ENCODE peak calls at places on chromosome 18, in ten cellular contexts. F is GM23248, Q is tibial nerve, K is fibroblast of lung, H is neuronal stem cell, X is hepatocyte, D is psoas muscle, M is GM23338, L is lower lobe of right lung, E is heart left ventricle. Z is an unnamed sample. For H3K4me1, the result is how much of the 10 kb centered on the place peaks cover.

GRCh38 chr18:77230645-77231044 is 19.0 kb upstream of the GALR1 start:
- DNase-seq in F (no peak), X (no peak), D (no peak), E (no peak), L (no peak), M (no peak), H (no peak), Q (no peak), K (no peak), Z (no peak)

GRCh38 chr18:55252053-55252675 is 292.9 kb upstream of the CCDC68 start:
- DNase-seq in D (no peak), L (no peak), X (no peak), E (no peak), Q (no peak), H (no peak), F (peak), K (no peak), M (peak), Z (no peak)

GRCh38 chr18:24296273-24296672 is 101.4 kb downstream of the OSBPL1A start:
- DNase-seq in H (no peak), X (no peak), Q (no peak), F (no peak), M (no peak), E (no peak), D (no peak), K (peak), L (no peak), Z (no peak)

GRCh38 chr18:3972291-3972985 is 482.7 kb downstream of the DLGAP1 start:
- DNase-seq in X (no peak), H (peak), M (peak), L (no peak), Q (no peak), D (no peak), K (no peak), F (peak), E (no peak), Z (no peak)

GRCh38 chr18:67081866-67082265 is 434.7 kb downstream of the DSEL start:
- DNase-seq in K (no peak), Q (no peak), F (no peak), D (no peak), E (no peak), X (no peak), H (no peak), M (peak), L (no peak), Z (no peak)

GRCh38 chr18:5970032-5970431 is 74.7 kb upstream of the TMEM200C start:
- DNase-seq in X (peak), F (no peak), H (no peak), E (no peak), M (peak), Q (no peak), D (no peak), L (no peak), K (no peak), Z (no peak)

GRCh38 chr18:13474336-13474735 is 252.0 kb downstream of the FAM210A start:
- DNase-seq in D (no peak), F (no peak), X (no peak), L (no peak), M (no peak), K (no peak), E (no peak), Q (no peak), H (no peak), Z (no peak)

GRCh38 chr18:43539862-43540261 is 262.6 kb upstream of the SYT4 start:
- DNase-seq in M (no peak), L (no peak), D (no peak), Q (no peak), F (peak), H (no peak), K (no peak), X (no peak), E (no peak), Z (no peak)

GRCh38 chr18:12307251-12307736 is 747 bp upstream of the TUBB6 start:
- DNase-seq in K (peak), Q (peak), F (peak), H (peak), X (peak), E (peak), L (no peak), D (peak), M (peak), Z (peak)

GRCh38 chr18:3852321-3852720 is 402.3 kb downstream of the TGIF1 start:
- DNase-seq in M (peak), H (no peak), F (peak), Q (no peak), L (no peak), E (no peak), D (no peak), K (no peak), X (no peak), Z (no peak)

GRCh38 chr18:31129398-31130115 is 27.3 kb upstream of the DSC2 start:
- DNase-seq in X (no peak), H (no peak), D (no peak), Q (no peak), K (no peak), E (no peak), F (no peak), L (no peak), M (no peak), Z (no peak)

GRCh38 chr18:12317664-12318333 is 9.8 kb downstream of the TUBB6 start:
- DNase-seq in K (peak), X (no peak), M (no peak), E (no peak), D (no peak), H (no peak), L (no peak), Q (no peak), F (peak), Z (no peak)

GRCh38 chr18:12606592-12607315 is 51.2 kb downstream of the SPIRE1 start:
- DNase-seq in E (no peak), K (peak), M (no peak), L (no peak), H (no peak), F (peak), X (peak), Q (no peak), D (no peak), Z (no peak)

GRCh38 chr18:22044474-22045220 is 124.7 kb upstream of the GATA6 start:
- DNase-seq in L (no peak), E (no peak), K (no peak), Q (no peak), F (no peak), D (no peak), H (no peak), M (no peak), X (peak), Z (no peak)

DNA sequence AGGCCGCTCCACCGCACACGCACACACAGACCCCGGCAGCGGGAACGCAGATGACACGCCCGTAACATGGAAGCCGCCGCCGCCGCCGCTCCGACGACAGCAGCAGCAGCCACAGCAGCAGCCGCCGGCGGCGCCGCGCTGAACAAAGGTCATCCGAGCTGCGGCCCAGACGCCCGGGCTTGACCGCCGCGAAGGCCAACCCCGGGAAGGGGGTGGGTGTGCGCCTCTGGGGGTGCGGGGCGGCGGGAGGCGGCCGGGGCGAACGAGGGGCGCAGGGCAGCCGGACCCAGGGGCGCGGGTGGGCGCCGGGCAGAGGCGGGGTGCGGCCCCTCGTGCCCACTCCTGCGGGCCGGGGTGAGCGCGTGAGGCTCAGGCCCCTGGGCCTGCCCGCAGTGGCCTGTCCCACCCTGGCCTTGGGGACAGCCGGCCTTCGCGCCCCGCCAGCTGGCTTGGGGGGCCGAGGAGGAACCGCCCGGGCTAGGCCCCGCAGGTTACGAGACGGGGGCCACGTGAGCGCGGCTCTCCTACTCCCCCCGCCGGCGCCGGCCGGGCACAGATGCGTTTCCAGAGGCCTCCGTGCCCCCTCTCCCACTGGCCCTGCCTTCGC is 1.0 kb upstream of the ZNF532 start:
- DNase-seq in X (peak), E (peak), K (peak), M (peak), D (peak), F (peak), Q (no peak), H (peak), L (peak), Z (no peak)
- H3K4me1 ChIP-seq in X (half or more), E (half or more), K (under half), M (half or more), D (half or more), F (half or more), Q (under half), H (half or more), L (half or more), Z (half or more)

GRCh38 chr18:60873708-60874107 is 459.5 kb upstream of the CDH20 start:
- DNase-seq in F (no peak), Q (no peak), M (no peak), D (no peak), L (no peak), X (no peak), E (no peak), H (no peak), K (peak), Z (no peak)
- H3K4me1 ChIP-seq in F (under half), Q (under half), M (under half), D (under half), L (under half), X (under half), E (under half), H (under half), K (under half), Z (under half)

GRCh38 chr18:45106331-45106774 is 425.7 kb downstream of the SETBP1 start:
- DNase-seq in L (no peak), X (no peak), F (peak), K (peak), Q (no peak), M (no peak), D (no peak), E (no peak), H (no peak), Z (no peak)

GRCh38 chr18:45102863-45103262 is 422.2 kb downstream of the SETBP1 start:
- DNase-seq in H (no peak), M (peak), E (no peak), L (no peak), X (no peak), K (no peak), Q (no peak), F (no peak), D (no peak), Z (no peak)

GRCh38 chr18:45107425-45107824 is 426.7 kb downstream of the SETBP1 start:
- DNase-seq in H (no peak), D (no peak), F (peak), X (no peak), Q (no peak), E (no peak), K (peak), M (no peak), L (no peak), Z (no peak)

GRCh38 chr18:45103319-45104070 is 422.8 kb downstream of the SETBP1 start:
- DNase-seq in X (no peak), E (no peak), K (no peak), Q (no peak), F (no peak), L (no peak), H (no peak), M (no peak), D (no peak), Z (no peak)

DNA sequence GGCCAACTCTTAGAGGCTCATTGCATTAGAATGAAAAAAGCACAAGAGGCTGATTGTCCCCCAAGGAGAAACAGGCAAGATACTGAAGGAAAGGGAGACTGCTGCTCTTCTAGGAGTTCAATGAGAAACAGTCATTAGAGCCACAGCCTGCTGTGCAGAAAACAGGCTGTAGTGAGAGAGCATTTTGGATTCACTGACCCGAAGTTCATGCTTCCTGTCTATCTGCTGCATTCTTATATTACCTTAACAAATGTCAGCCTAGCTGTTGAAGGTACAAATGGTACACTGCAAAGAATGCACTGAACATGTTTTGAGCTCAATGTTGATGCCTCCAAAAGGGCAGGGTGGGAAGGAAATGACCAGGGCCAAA is 423.4 kb downstream of the SETBP1 start:
- DNase-seq in H (no peak), X (no peak), D (no peak), M (no peak), L (no peak), Q (no peak), K (no peak), F (no peak), E (no peak), Z (no peak)
- H3K4me1 ChIP-seq in H (under half), X (under half), D (under half), M (under half), L (under half), Q (under half), K (under half), F (under half), E (under half), Z (under half)

GRCh38 chr18:48393170-48393569 is 16.0 kb downstream of the ZBTB7C start:
- DNase-seq in L (no peak), H (no peak), Q (no peak), M (no peak), E (no peak), D (no peak), K (no peak), X (no peak), F (no peak), Z (no peak)
- H3K4me1 ChIP-seq in L (under half), H (under half), Q (under half), M (under half), E (half or more), D (under half), K (under half), X (under half), F (under half), Z (under half)

GRCh38 chr18:8944871-8945245 is 157.6 kb upstream of the NDUFV2 start:
- DNase-seq in Q (no peak), K (no peak), M (no peak), L (no peak), X (no peak), F (no peak), D (no peak), H (no peak), E (no peak), Z (no peak)
- H3K4me1 ChIP-seq in Q (under half), K (under half), M (half or more), L (under half), X (under half), F (half or more), D (under half), H (under half), E (under half), Z (under half)

GRCh38 chr18:50163505-50163904 is 31.4 kb downstream of the MYO5B start:
- DNase-seq in H (no peak), D (no peak), F (no peak), M (no peak), Q (no peak), E (no peak), L (no peak), X (no peak), K (no peak), Z (no peak)

GRCh38 chr18:50159654-50160046 is 35.3 kb downstream of the MYO5B start:
- DNase-seq in X (no peak), H (no peak), E (no peak), D (no peak), K (no peak), L (no peak), Q (no peak), M (no peak), F (no peak), Z (no peak)

GRCh38 chr18:50158866-50159653 is 35.9 kb downstream of the MYO5B start:
- DNase-seq in K (no peak), X (peak), E (no peak), Q (no peak), L (no peak), F (no peak), H (peak), D (no peak), M (no peak), Z (no peak)

GRCh38 chr18:50162486-50163304 is 32.3 kb downstream of the MYO5B start:
- DNase-seq in H (no peak), X (no peak), Q (no peak), E (no peak), M (no peak), L (no peak), D (no peak), K (no peak), F (no peak), Z (no peak)

DNA sequence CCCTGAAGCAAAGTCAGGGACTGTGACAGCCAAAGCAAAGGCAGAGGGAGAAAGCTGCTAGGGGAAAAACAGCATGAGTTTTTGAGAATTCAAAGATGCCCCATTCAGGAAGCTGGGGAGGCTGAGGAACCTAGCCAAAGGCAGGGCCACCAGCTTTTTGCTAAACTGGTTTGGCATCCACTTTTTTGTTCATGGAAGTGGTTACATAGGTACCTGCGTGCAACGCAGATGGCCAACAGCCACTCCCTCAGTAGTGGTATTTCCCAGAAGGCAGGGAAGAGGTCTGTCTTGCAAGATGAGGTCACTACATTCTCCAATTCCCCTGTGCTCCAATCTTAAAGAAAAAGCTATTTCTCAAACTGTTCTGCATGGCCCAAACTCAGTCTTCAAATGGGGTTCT is 33.1 kb downstream of the MYO5B start:
- DNase-seq in K (no peak), X (peak), D (no peak), F (no peak), L (peak), M (no peak), Q (no peak), H (no peak), E (no peak), Z (no peak)
- H3K4me1 ChIP-seq in K (under half), X (under half), D (under half), F (under half), L (under half), M (under half), Q (under half), H (under half), E (under half), Z (under half)

GRCh38 chr18:26920644-26921043 is 55.1 kb upstream of the AQP4 start:
- DNase-seq in X (no peak), Q (no peak), D (no peak), H (no peak), K (no peak), L (no peak), F (no peak), E (no peak), M (no peak), Z (no peak)
- H3K4me1 ChIP-seq in X (under half), Q (under half), D (under half), H (under half), K (under half), L (under half), F (under half), E (under half), M (under half), Z (under half)

GRCh38 chr18:58865714-58866113 is 1.0 kb downstream of the ZNF532 start:
- DNase-seq in H (no peak), X (no peak), Q (no peak), D (no peak), K (no peak), M (no peak), F (peak), E (no peak), L (no peak), Z (no peak)

GRCh38 chr18:58866261-58867232 is 1.9 kb downstream of the ZNF532 start:
- DNase-seq in L (no peak), Q (no peak), M (no peak), E (no peak), F (no peak), X (no peak), D (no peak), H (no peak), K (no peak), Z (no peak)

GRCh38 chr18:58862851-58863538 is 1.7 kb upstream of the ZNF532 start:
- DNase-seq in L (peak), X (peak), Q (no peak), H (no peak), F (peak), K (peak), E (peak), D (peak), M (peak), Z (no peak)

GRCh38 chr18:58867281-58867961 is 2.7 kb downstream of the ZNF532 start:
- DNase-seq in E (no peak), L (no peak), F (peak), H (no peak), D (no peak), X (no peak), Q (no peak), K (no peak), M (peak), Z (no peak)

DNA sequence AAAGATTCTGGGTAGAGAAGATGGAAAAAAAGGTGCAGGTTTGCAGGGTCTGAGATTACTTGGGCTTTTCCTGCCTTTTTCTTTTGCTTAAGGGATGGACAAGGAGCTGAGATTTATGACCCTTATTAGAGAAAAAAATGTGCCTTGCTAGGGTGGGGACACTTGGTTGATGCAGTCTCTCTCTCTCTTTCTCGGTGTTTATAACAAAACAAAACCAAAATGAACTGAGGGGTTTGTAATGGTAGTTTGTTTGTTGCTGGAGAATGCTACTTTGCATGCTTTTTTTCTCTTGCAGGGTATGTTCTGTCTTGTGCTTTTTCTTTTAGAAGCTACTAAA is 300 bp downstream of the ZNF532 start:
- DNase-seq in X (no peak), H (no peak), F (no peak), M (no peak), D (no peak), E (no peak), L (no peak), Q (no peak), K (no peak), Z (no peak)
- H3K4me1 ChIP-seq in X (half or more), H (under half), F (half or more), M (half or more), D (half or more), E (half or more), L (half or more), Q (under half), K (under half), Z (half or more)

GRCh38 chr18:63208676-63209075 is 110.9 kb downstream of the BCL2 start:
- DNase-seq in E (no peak), F (no peak), Q (no peak), K (no peak), X (no peak), D (no peak), H (no peak), L (no peak), M (no peak), Z (no peak)
- H3K4me1 ChIP-seq in E (under half), F (under half), Q (under half), K (under half), X (under half), D (under half), H (under half), L (under half), M (under half), Z (under half)

Z was measured in right atrium auricular region.